ENCODE peak calls at places on chromosomes 3 and 15, in five cellular contexts. Q is HL-60, D is cardiac fibroblast, X is lung, H is DND-41. E is an unnamed sample.

GRCh38 chr3:150238995-150239612 is 169.0 kb upstream of the TSC22D2 start:
- DNase-seq in Q (no peak), H (no peak), D (no peak), X (no peak), E (no peak)

GRCh38 chr3:34056181-34056910 is 257.9 kb downstream of the PDCD6IP start:
- DNase-seq in Q (no peak), D (no peak), X (no peak), H (no peak), E (no peak)

GRCh38 chr15:60047701-60048100 is 43.6 kb downstream of the FOXB1 start:
- DNase-seq in H (no peak), X (no peak), D (peak), Q (no peak), E (no peak)

GRCh38 chr3:128060473-128061381 is 8.5 kb downstream of the SEC61A1 start:
- DNase-seq in D (peak), Q (no peak), H (no peak), X (no peak), E (no peak)

GRCh38 chr3:124791639-124792111 is 61.4 kb downstream of the UMPS start:
- DNase-seq in Q (no peak), H (peak), D (peak), X (peak), E (no peak)

GRCh38 chr15:99613887-99614642 is 48.3 kb downstream of the MEF2A start:
- DNase-seq in X (peak), D (peak), Q (no peak), H (no peak), E (no peak)

GRCh38 chr3:69505770-69506407 is 120.0 kb upstream of the FRMD4B start:
- DNase-seq in X (no peak), D (no peak), H (no peak), Q (no peak), E (no peak)

GRCh38 chr3:29156071-29156715 is 124.7 kb upstream of the RBMS3 start:
- DNase-seq in D (no peak), X (no peak), Q (no peak), H (no peak), E (no peak)

GRCh38 chr3:38634133-38634532 is 15.4 kb downstream of the SCN5A start:
- DNase-seq in H (peak), X (no peak), Q (peak), D (peak), E (no peak)

GRCh38 chr3:131503328-131503650 is 518 bp upstream of the MRPL3 start:
- DNase-seq in X (no peak), H (no peak), D (no peak), Q (peak), E (no peak)

GRCh38 chr3:37114251-37115145 is 59.9 kb downstream of the LRRFIP2 start:
- DNase-seq in D (peak), H (no peak), Q (no peak), X (no peak), E (peak)

GRCh38 chr3:24566927-24567326 is 72.3 kb upstream of the THRB start:
- DNase-seq in Q (no peak), D (no peak), X (no peak), H (no peak), E (no peak)

GRCh38 chr15:100565591-100565990 is 36.4 kb downstream of the LINS1 start:
- DNase-seq in Q (peak), D (no peak), X (no peak), H (no peak), E (no peak)

GRCh38 chr3:102178817-102179216 is 256.0 kb upstream of the ZPLD1 start:
- DNase-seq in Q (no peak), X (no peak), D (peak), H (no peak), E (no peak)

GRCh38 chr15:69025320-69025719 is 10.8 kb downstream of the NOX5 start:
- DNase-seq in D (no peak), Q (no peak), X (peak), H (no peak), E (no peak)

GRCh38 chr3:100548053-100548452 is 55.6 kb downstream of the TMEM45A start:
- DNase-seq in H (no peak), X (no peak), D (no peak), Q (no peak), E (no peak)

GRCh38 chr3:158802399-158803023 is 657 bp downstream of the MFSD1 start:
- DNase-seq in Q (peak), D (no peak), H (no peak), X (no peak), E (no peak)

DNA sequence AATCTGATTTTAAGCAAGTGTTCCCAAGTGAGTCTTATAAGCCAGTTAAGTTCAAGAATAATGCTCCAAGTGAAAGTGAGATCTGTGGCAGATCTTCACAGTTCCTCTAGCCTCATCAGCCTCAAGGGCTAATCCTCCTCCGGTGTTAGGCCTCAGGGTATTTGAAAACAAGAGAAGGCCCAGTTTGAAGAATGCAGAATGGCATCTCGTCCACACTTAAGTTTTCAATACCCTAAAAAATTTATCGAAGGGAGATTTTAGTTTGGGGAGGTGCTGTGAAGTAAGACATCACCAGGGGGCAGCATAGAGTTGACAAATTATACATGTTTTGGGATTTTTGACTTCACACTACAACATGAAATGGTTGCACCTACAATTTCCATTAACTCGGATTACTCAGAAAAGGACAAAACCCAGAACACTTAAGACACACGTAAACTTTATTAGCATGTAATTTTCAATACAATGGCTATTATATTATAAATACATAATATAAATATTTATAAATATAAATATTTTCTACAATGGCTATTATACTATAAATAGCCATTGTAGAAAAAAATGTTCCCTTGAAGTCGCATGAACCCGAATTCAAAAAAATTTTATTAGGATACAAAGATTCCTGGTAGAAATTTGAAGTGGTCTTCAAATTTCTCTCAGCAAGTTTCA is 2.3 kb upstream of the TMEM266 start:
- DNase-seq in Q (peak), H (peak), D (peak), X (no peak), E (no peak)
- H3K4me3 ChIP-seq in Q (peak), H (no peak), D (no peak), X (no peak), E (peak)

GRCh38 chr3:173513123-173513522 is 115.6 kb downstream of the NLGN1 start:
- DNase-seq in D (no peak), H (no peak), Q (no peak), X (no peak), E (no peak)

GRCh38 chr3:173510565-173510964 is 113.0 kb downstream of the NLGN1 start:
- DNase-seq in X (no peak), Q (no peak), D (no peak), H (no peak), E (no peak)
- TF ChIP-seq CTCF in X (no peak), Q (no peak), D (no peak), H (no peak), E (no peak)

GRCh38 chr3:50155491-50155878 is 361 bp downstream of the SEMA3F start:
- DNase-seq in Q (no peak), X (no peak), H (no peak), D (no peak), E (no peak)
- H3K4me3 ChIP-seq in Q (no peak), X (peak), H (no peak), D (peak), E (no peak)

GRCh38 chr15:73782339-73782979 is 29.3 kb upstream of the INSYN1 start:
- DNase-seq in D (no peak), H (no peak), Q (no peak), X (no peak), E (no peak)

GRCh38 chr15:73784299-73784698 is 31.1 kb upstream of the INSYN1 start:
- DNase-seq in H (no peak), D (no peak), Q (no peak), X (no peak), E (no peak)

GRCh38 chr15:73786518-73786917 is 33.4 kb upstream of the INSYN1 start:
- DNase-seq in X (no peak), D (no peak), Q (no peak), H (no peak), E (no peak)

GRCh38 chr15:73777741-73778140 is 24.6 kb upstream of the INSYN1 start:
- DNase-seq in X (no peak), Q (no peak), H (no peak), D (no peak), E (no peak)

DNA sequence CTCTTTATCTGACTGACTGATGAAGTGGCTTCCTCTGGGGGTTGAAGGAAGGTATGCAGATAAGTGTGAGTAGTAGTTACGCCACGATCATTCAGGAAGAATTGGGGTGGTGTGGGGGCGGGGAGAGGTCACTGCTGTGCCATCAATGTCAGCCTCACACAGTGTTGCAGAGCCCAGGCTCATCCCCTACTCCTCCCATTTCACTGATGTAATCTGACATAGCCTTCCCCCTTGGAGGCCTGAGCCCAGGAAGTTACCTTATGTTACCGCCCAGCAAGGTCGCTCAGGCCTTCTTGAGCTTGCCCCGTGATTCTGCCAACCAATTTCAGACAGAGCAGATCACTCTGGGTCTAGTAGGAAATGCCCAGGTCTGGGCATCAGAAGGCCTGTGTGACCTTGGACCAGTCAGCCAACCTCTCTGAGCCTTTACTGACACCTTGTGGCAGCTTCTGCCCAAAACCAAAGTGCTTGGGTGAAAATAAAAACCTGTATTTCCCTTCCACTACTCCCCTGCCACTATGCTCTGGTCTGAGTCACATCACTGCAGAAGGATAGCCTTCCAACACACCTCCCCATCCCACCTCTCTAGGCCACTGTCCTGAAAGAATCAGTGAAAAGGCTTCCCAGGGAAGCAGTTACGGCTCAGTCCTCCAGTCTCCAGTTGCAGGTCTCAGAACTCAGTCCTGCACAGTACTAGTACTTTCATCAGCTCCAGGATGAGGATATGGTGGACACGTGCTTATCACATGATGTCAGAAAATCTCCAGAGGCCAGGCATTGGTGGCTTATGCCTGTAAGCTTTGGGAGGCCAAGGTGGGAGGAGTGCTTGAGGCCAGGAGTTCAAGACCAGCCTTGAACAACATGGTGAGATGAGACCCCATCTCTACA is 28.1 kb upstream of the INSYN1 start:
- DNase-seq in X (no peak), D (peak), H (no peak), Q (no peak), E (no peak)
- TF ChIP-seq CTCF in X (no peak), D (peak), H (peak), Q (no peak), E (peak)

GRCh38 chr15:65375871-65376552 is 1.8 kb downstream of the IGDCC3 start:
- DNase-seq in Q (no peak), H (no peak), D (no peak), X (no peak), E (no peak)
- H3K4me3 ChIP-seq in Q (no peak), H (no peak), D (no peak), X (no peak), E (no peak)

GRCh38 chr3:169772951-169773816 is at the start of gene MYNN:
- DNase-seq in X (peak), H (peak), Q (peak), D (peak), E (peak)
- TF ChIP-seq CTCF in X (no peak), H (peak), Q (no peak), D (peak), E (peak)

DNA sequence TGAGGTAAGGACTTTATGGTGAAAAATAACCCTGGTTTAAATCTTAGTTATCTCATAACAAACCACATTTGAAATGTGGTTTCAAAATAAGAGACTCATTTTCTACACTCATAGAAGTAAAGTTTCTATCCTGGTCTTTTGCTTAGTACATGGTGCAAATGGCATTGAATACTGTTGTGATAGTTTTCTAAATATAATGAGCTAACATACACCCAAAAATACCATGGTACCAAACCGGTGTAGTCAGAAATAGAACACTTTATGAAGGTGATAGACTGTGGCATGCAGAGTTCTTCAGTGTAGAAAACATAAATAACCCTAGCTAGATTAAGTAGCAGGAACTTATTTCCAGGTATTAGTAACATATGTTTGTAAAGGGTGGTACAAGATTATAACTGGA is 629.4 kb downstream of the PLOD2 start:
- DNase-seq in Q (no peak), H (no peak), X (no peak), D (no peak), E (no peak)
- H3K4me3 ChIP-seq in Q (no peak), H (no peak), X (no peak), D (no peak), E (no peak)

DNA sequence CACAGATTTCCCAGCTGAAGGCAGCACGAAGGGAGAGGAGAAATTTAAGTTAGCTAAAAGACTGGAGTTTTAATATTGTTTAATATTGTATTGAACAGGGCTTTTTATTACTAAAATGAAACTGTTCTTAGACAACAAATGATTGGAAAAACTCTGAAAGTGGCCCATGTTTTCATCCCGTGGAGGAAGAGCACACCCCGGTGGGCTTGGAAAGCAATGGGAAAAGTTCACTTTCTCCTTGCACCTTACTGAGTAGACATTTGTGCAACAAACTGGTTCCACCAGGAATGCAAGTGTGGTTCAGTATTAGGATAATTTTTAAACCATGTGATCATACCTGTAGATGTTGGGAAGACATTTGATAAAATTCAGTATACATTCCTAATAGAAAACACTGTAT is 8.2 kb upstream of the ESYT3 start:
- DNase-seq in X (no peak), Q (no peak), H (no peak), D (peak), E (no peak)
- TF ChIP-seq CTCF in X (no peak), Q (no peak), H (peak), D (peak), E (peak)